ENCODE peak calls at places on chromosomes 12 and 14, in eight cellular contexts. One of them, this sample, is unnamed.

GRCh38 chr12:102592134-102592533 is 111.8 kb upstream of the IGF1 start:
- DNase-seq in ascending aorta: no peak
- DNase-seq in right atrium auricular region: no peak
- DNase-seq in CD4-positive, alpha-beta T cell: no peak
- DNase-seq in glutamatergic neuron: no peak
- DNase-seq in bronchial epithelial cell: no peak
- DNase-seq in stomach: no peak
- DNase-seq in tibial artery: no peak
- DNase-seq in this sample: no peak

GRCh38 chr14:83347874-83348273 is 1814.2 kb upstream of the SEL1L start:
- DNase-seq in ascending aorta: no peak
- DNase-seq in right atrium auricular region: no peak
- DNase-seq in CD4-positive, alpha-beta T cell: no peak
- DNase-seq in glutamatergic neuron: no peak
- DNase-seq in bronchial epithelial cell: no peak
- DNase-seq in stomach: no peak
- DNase-seq in tibial artery: no peak
- DNase-seq in this sample: no peak

GRCh38 chr14:100022772-100023451 is 42.3 kb upstream of the EVL start:
- DNase-seq in ascending aorta: no peak
- DNase-seq in right atrium auricular region: no peak
- DNase-seq in CD4-positive, alpha-beta T cell: no peak
- DNase-seq in glutamatergic neuron: no peak
- DNase-seq in bronchial epithelial cell: no peak
- DNase-seq in stomach: no peak
- DNase-seq in tibial artery: peak
- DNase-seq in this sample: no peak

GRCh38 chr12:45509187-45509586 is 220.3 kb upstream of the ARID2 start:
- DNase-seq in ascending aorta: no peak
- DNase-seq in right atrium auricular region: no peak
- DNase-seq in CD4-positive, alpha-beta T cell: no peak
- DNase-seq in glutamatergic neuron: no peak
- DNase-seq in bronchial epithelial cell: peak
- DNase-seq in stomach: no peak
- DNase-seq in tibial artery: no peak
- DNase-seq in this sample: no peak

GRCh38 chr14:101635238-101636080 is 74.2 kb downstream of the DIO3 start:
- DNase-seq in ascending aorta: no peak
- DNase-seq in right atrium auricular region: no peak
- DNase-seq in CD4-positive, alpha-beta T cell: no peak
- DNase-seq in glutamatergic neuron: no peak
- DNase-seq in bronchial epithelial cell: no peak
- DNase-seq in stomach: no peak
- DNase-seq in tibial artery: no peak
- DNase-seq in this sample: no peak

GRCh38 chr12:26845984-26846383 is 13.0 kb upstream of the ITPR2 start:
- DNase-seq in ascending aorta: no peak
- DNase-seq in right atrium auricular region: peak
- DNase-seq in CD4-positive, alpha-beta T cell: no peak
- DNase-seq in glutamatergic neuron: no peak
- DNase-seq in bronchial epithelial cell: peak
- DNase-seq in stomach: no peak
- DNase-seq in tibial artery: no peak
- DNase-seq in this sample: no peak

GRCh38 chr12:88472775-88473174 is 107.5 kb downstream of the KITLG start:
- DNase-seq in ascending aorta: no peak
- DNase-seq in right atrium auricular region: no peak
- DNase-seq in CD4-positive, alpha-beta T cell: no peak
- DNase-seq in glutamatergic neuron: no peak
- DNase-seq in bronchial epithelial cell: peak
- DNase-seq in stomach: no peak
- DNase-seq in tibial artery: no peak
- DNase-seq in this sample: no peak

GRCh38 chr14:76784881-76785280 is 23.6 kb downstream of the VASH1 start:
- DNase-seq in ascending aorta: no peak
- DNase-seq in right atrium auricular region: peak
- DNase-seq in CD4-positive, alpha-beta T cell: peak
- DNase-seq in glutamatergic neuron: peak
- DNase-seq in bronchial epithelial cell: peak
- DNase-seq in stomach: peak
- DNase-seq in tibial artery: peak
- DNase-seq in this sample: no peak

GRCh38 chr12:51128905-51129304 is 44.0 kb downstream of the TFCP2 start:
- DNase-seq in ascending aorta: no peak
- DNase-seq in right atrium auricular region: no peak
- DNase-seq in CD4-positive, alpha-beta T cell: no peak
- DNase-seq in glutamatergic neuron: no peak
- DNase-seq in bronchial epithelial cell: no peak
- DNase-seq in stomach: no peak
- DNase-seq in tibial artery: no peak
- DNase-seq in this sample: no peak

GRCh38 chr12:43737646-43738045 is 20.9 kb downstream of the PUS7L start:
- DNase-seq in ascending aorta: no peak
- DNase-seq in right atrium auricular region: no peak
- DNase-seq in CD4-positive, alpha-beta T cell: no peak
- DNase-seq in glutamatergic neuron: no peak
- DNase-seq in bronchial epithelial cell: peak
- DNase-seq in stomach: no peak
- DNase-seq in tibial artery: no peak
- DNase-seq in this sample: no peak

GRCh38 chr14:31564194-31564593 is 3.0 kb downstream of the NUBPL start:
- DNase-seq in ascending aorta: no peak
- DNase-seq in right atrium auricular region: no peak
- DNase-seq in CD4-positive, alpha-beta T cell: no peak
- DNase-seq in glutamatergic neuron: no peak
- DNase-seq in bronchial epithelial cell: no peak
- DNase-seq in stomach: no peak
- DNase-seq in tibial artery: no peak
- DNase-seq in this sample: no peak

GRCh38 chr12:9120487-9121184 is 4.9 kb upstream of the A2M start:
- DNase-seq in ascending aorta: no peak
- DNase-seq in right atrium auricular region: no peak
- DNase-seq in CD4-positive, alpha-beta T cell: no peak
- DNase-seq in glutamatergic neuron: no peak
- DNase-seq in bronchial epithelial cell: no peak
- DNase-seq in stomach: no peak
- DNase-seq in tibial artery: no peak
- DNase-seq in this sample: no peak

GRCh38 chr14:77302926-77303325 is 17.8 kb downstream of the POMT2 start:
- DNase-seq in ascending aorta: no peak
- DNase-seq in right atrium auricular region: no peak
- DNase-seq in CD4-positive, alpha-beta T cell: no peak
- DNase-seq in glutamatergic neuron: no peak
- DNase-seq in bronchial epithelial cell: peak
- DNase-seq in stomach: no peak
- DNase-seq in tibial artery: no peak
- DNase-seq in this sample: no peak

GRCh38 chr14:88706425-88706824 is 86.3 kb downstream of the EML5 start:
- DNase-seq in ascending aorta: no peak
- DNase-seq in right atrium auricular region: no peak
- DNase-seq in CD4-positive, alpha-beta T cell: no peak
- DNase-seq in glutamatergic neuron: no peak
- DNase-seq in bronchial epithelial cell: peak
- DNase-seq in stomach: no peak
- DNase-seq in tibial artery: no peak
- DNase-seq in this sample: no peak

GRCh38 chr14:95635051-95635450 is 51.2 kb upstream of the TCL1B start:
- DNase-seq in ascending aorta: no peak
- DNase-seq in right atrium auricular region: no peak
- DNase-seq in CD4-positive, alpha-beta T cell: no peak
- DNase-seq in glutamatergic neuron: no peak
- DNase-seq in bronchial epithelial cell: no peak
- DNase-seq in stomach: no peak
- DNase-seq in tibial artery: no peak
- DNase-seq in this sample: no peak

GRCh38 chr12:96258451-96258933 is 64.3 kb downstream of the ELK3 start:
- DNase-seq in ascending aorta: no peak
- DNase-seq in right atrium auricular region: no peak
- DNase-seq in CD4-positive, alpha-beta T cell: no peak
- DNase-seq in glutamatergic neuron: no peak
- DNase-seq in bronchial epithelial cell: no peak
- DNase-seq in stomach: no peak
- DNase-seq in tibial artery: peak
- DNase-seq in this sample: no peak

DNA sequence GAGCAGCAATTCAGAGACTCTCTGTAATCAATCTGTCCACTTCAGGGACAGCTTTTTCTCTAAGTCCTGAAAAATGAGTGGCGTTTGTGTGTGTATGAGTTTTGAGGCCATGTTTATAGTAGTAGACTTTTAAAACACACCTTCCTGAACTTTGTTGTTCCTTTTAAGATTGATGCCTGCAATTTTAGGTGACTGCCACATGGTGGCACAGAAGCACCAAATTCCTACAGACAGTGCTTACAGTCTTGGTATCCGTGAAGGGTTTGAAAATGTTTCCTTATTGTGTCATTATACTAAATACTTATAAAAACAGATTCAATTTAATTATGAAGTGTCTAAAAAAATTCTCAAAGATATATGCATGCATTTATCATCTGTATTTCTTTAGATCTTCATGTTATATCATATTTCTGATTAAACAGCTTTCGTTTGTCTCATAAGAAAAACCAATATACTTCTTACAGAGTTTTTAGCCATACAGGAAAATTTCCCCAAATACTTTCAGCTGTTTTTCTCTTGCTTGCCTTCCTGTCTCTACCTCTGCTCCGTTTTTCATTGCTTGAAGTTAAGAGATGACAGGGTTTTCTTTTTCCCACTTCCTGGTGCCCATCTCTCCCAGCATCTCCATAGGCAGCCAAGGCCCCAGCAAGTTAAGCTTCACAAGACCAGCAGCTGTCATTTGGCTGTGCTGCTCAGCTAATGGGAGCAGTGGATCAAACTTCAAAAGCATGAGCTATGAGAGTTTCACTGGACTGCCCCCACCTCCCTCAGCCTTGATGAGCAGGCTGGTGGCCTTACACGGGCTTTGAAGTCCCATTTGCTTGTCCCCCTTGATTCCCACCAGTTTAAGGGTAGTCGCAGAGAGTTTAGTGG is 259.6 kb downstream of the AKAP6 start:
- DNase-seq in ascending aorta: no peak
- DNase-seq in right atrium auricular region: no peak
- DNase-seq in CD4-positive, alpha-beta T cell: no peak
- DNase-seq in glutamatergic neuron: no peak
- DNase-seq in bronchial epithelial cell: peak
- DNase-seq in stomach: no peak
- DNase-seq in tibial artery: no peak
- DNase-seq in this sample: no peak
- TF ChIP-seq CTCF in ascending aorta: peak
- TF ChIP-seq CTCF in right atrium auricular region: peak
- TF ChIP-seq CTCF in CD4-positive, alpha-beta T cell: no peak
- TF ChIP-seq CTCF in glutamatergic neuron: peak
- TF ChIP-seq CTCF in bronchial epithelial cell: peak
- TF ChIP-seq CTCF in stomach: peak
- TF ChIP-seq CTCF in tibial artery: peak
- TF ChIP-seq CTCF in this sample: no peak

DNA sequence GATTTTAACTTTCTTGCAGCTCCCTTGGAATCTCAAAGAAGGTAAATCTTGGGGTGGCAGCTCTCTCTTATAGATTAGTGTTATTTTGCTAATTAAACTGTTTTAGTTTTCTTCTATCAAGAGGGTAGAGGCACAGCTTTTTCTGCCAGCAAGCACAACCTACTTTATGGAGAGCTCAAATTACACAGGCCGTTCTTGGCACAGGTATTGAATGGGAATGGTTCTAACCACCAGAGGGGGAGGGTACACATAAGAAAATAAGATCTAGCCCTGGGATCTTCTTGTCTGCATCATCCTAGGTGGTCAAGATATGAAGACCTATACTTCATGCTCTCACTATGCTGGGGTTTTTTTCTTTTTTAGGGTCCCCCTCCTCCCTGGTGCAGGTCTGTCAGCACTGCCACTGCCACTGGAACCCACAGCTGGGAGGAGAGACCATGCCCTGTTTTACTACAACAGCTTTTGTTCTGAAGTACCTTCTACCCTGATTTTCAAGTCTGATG is 48.6 kb upstream of the STAC3 start:
- DNase-seq in ascending aorta: no peak
- DNase-seq in right atrium auricular region: no peak
- DNase-seq in CD4-positive, alpha-beta T cell: no peak
- DNase-seq in glutamatergic neuron: no peak
- DNase-seq in bronchial epithelial cell: no peak
- DNase-seq in stomach: no peak
- DNase-seq in tibial artery: no peak
- DNase-seq in this sample: no peak
- TF ChIP-seq CTCF in ascending aorta: no peak
- TF ChIP-seq CTCF in right atrium auricular region: no peak
- TF ChIP-seq CTCF in CD4-positive, alpha-beta T cell: no peak
- TF ChIP-seq CTCF in glutamatergic neuron: no peak
- TF ChIP-seq CTCF in bronchial epithelial cell: no peak
- TF ChIP-seq CTCF in stomach: no peak
- TF ChIP-seq CTCF in tibial artery: no peak
- TF ChIP-seq CTCF in this sample: no peak

DNA sequence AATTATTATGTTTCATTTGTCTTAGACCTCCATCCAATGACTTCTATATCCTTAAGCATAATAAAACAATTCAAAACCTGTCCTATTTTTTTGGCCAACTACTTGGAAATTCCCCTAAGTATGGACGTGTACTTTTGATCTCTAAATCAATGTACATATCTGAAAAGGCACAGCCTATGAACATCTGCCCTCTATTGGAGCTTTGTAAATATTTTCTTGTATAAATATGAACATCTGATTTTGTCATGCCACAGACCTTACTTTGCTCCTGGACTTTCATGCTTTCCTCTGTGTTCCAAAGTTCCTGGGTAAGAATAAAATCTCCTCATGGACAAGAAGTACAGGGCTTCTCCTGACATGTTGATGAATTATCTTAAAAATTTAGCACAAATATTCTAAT is 1211.9 kb downstream of the GALC start:
- DNase-seq in ascending aorta: no peak
- DNase-seq in right atrium auricular region: no peak
- DNase-seq in CD4-positive, alpha-beta T cell: no peak
- DNase-seq in glutamatergic neuron: no peak
- DNase-seq in bronchial epithelial cell: no peak
- DNase-seq in stomach: no peak
- DNase-seq in tibial artery: no peak
- DNase-seq in this sample: no peak
- TF ChIP-seq CTCF in ascending aorta: no peak
- TF ChIP-seq CTCF in right atrium auricular region: no peak
- TF ChIP-seq CTCF in CD4-positive, alpha-beta T cell: no peak
- TF ChIP-seq CTCF in glutamatergic neuron: no peak
- TF ChIP-seq CTCF in bronchial epithelial cell: no peak
- TF ChIP-seq CTCF in stomach: no peak
- TF ChIP-seq CTCF in tibial artery: no peak
- TF ChIP-seq CTCF in this sample: no peak

GRCh38 chr12:13794706-13795105 is 186.7 kb downstream of the GRIN2B start:
- DNase-seq in ascending aorta: no peak
- DNase-seq in right atrium auricular region: no peak
- DNase-seq in CD4-positive, alpha-beta T cell: no peak
- DNase-seq in glutamatergic neuron: no peak
- DNase-seq in bronchial epithelial cell: no peak
- DNase-seq in stomach: no peak
- DNase-seq in tibial artery: no peak
- DNase-seq in this sample: no peak

GRCh38 chr12:13801543-13801942 is 179.9 kb downstream of the GRIN2B start:
- DNase-seq in ascending aorta: no peak
- DNase-seq in right atrium auricular region: no peak
- DNase-seq in CD4-positive, alpha-beta T cell: no peak
- DNase-seq in glutamatergic neuron: no peak
- DNase-seq in bronchial epithelial cell: no peak
- DNase-seq in stomach: no peak
- DNase-seq in tibial artery: no peak
- DNase-seq in this sample: no peak

GRCh38 chr12:13799574-13799973 is 181.8 kb downstream of the GRIN2B start:
- DNase-seq in ascending aorta: no peak
- DNase-seq in right atrium auricular region: no peak
- DNase-seq in CD4-positive, alpha-beta T cell: no peak
- DNase-seq in glutamatergic neuron: no peak
- DNase-seq in bronchial epithelial cell: no peak
- DNase-seq in stomach: no peak
- DNase-seq in tibial artery: no peak
- DNase-seq in this sample: no peak

GRCh38 chr12:13798162-13798561 is 183.2 kb downstream of the GRIN2B start:
- DNase-seq in ascending aorta: no peak
- DNase-seq in right atrium auricular region: no peak
- DNase-seq in CD4-positive, alpha-beta T cell: no peak
- DNase-seq in glutamatergic neuron: no peak
- DNase-seq in bronchial epithelial cell: no peak
- DNase-seq in stomach: no peak
- DNase-seq in tibial artery: no peak
- DNase-seq in this sample: no peak
- TF ChIP-seq CTCF in ascending aorta: no peak
- TF ChIP-seq CTCF in right atrium auricular region: no peak
- TF ChIP-seq CTCF in CD4-positive, alpha-beta T cell: no peak
- TF ChIP-seq CTCF in glutamatergic neuron: no peak
- TF ChIP-seq CTCF in bronchial epithelial cell: no peak
- TF ChIP-seq CTCF in stomach: no peak
- TF ChIP-seq CTCF in tibial artery: no peak
- TF ChIP-seq CTCF in this sample: no peak

This sample was measured in omental fat pad.